ENCODE peak calls at places on chromosomes 12 and 14, in four cellular contexts. G is IMR-90, Y is K562, A is GM12878. Z is an unnamed sample.

GRCh38 chr12:128557231-128557630 is 266.5 kb downstream of the SLC15A4 start:
- DNase-seq in G (no peak), Y (no peak), A (no peak), Z (no peak)

GRCh38 chr12:21773263-21773741 is 1.2 kb downstream of the KCNJ8 start:
- DNase-seq in G (peak), Y (peak), A (no peak), Z (no peak)

GRCh38 chr12:57887631-57888406 is 41.3 kb upstream of the CTDSP2 start:
- DNase-seq in G (peak), Y (peak), A (no peak), Z (peak)

GRCh38 chr14:102146423-102146822 is 6.7 kb downstream of the WDR20 start:
- DNase-seq in G (no peak), Y (no peak), A (no peak), Z (no peak)

GRCh38 chr14:22650960-22651521 is 6.9 kb upstream of the OR6J1 start:
- DNase-seq in G (no peak), Y (no peak), A (peak), Z (no peak)

GRCh38 chr14:71988954-71989353 is 56.7 kb downstream of the RGS6 start:
- DNase-seq in G (no peak), Y (no peak), A (no peak), Z (no peak)

GRCh38 chr14:21025374-21026151 is 702 bp upstream of the NDRG2 start:
- DNase-seq in G (no peak), Y (peak), A (no peak), Z (no peak)

GRCh38 chr14:58701576-58701975 is 63.8 kb downstream of the DACT1 start:
- DNase-seq in G (no peak), Y (no peak), A (no peak), Z (no peak)

GRCh38 chr12:89305373-89305772 is 46.9 kb downstream of the DUSP6 start:
- DNase-seq in G (no peak), Y (no peak), A (no peak), Z (no peak)

GRCh38 chr14:105660816-105661531 is 134.6 kb downstream of the TMEM121 start:
- DNase-seq in G (no peak), Y (no peak), A (no peak), Z (no peak)

GRCh38 chr12:95959107-95959506 is 16.0 kb downstream of the AMDHD1 start:
- DNase-seq in G (peak), Y (no peak), A (no peak), Z (peak)

GRCh38 chr12:106415134-106415533 is 57.6 kb downstream of the POLR3B start:
- DNase-seq in G (peak), Y (no peak), A (no peak), Z (no peak)

GRCh38 chr12:16531623-16532022 is 74.3 kb downstream of the LMO3 start:
- DNase-seq in G (no peak), Y (no peak), A (no peak), Z (no peak)

GRCh38 chr12:100403446-100403845 is 46.6 kb downstream of the SLC17A8 start:
- DNase-seq in G (no peak), Y (no peak), A (no peak), Z (no peak)
- TF ChIP-seq FOS in G (no peak), Y (no peak), A (no peak), Z (peak)

GRCh38 chr12:4143909-4144308 is 129.7 kb upstream of the CCND2 start:
- DNase-seq in G (no peak), Y (peak), A (no peak), Z (no peak)
- TF ChIP-seq CTCF in G (no peak), Y (no peak), A (peak), Z (no peak)

GRCh38 chr14:67697006-67697405 is 1.4 kb upstream of the RDH11 start:
- DNase-seq in G (no peak), Y (no peak), A (no peak), Z (no peak)

GRCh38 chr14:67698179-67698578 is 2.6 kb upstream of the RDH11 start:
- DNase-seq in G (no peak), Y (no peak), A (no peak), Z (no peak)

GRCh38 chr14:67695394-67695949 is at the start of gene RDH11:
- DNase-seq in G (peak), Y (peak), A (peak), Z (peak)

GRCh38 chr14:67690011-67690410 is 5.6 kb downstream of the RDH11 start:
- DNase-seq in G (no peak), Y (no peak), A (no peak), Z (no peak)

DNA sequence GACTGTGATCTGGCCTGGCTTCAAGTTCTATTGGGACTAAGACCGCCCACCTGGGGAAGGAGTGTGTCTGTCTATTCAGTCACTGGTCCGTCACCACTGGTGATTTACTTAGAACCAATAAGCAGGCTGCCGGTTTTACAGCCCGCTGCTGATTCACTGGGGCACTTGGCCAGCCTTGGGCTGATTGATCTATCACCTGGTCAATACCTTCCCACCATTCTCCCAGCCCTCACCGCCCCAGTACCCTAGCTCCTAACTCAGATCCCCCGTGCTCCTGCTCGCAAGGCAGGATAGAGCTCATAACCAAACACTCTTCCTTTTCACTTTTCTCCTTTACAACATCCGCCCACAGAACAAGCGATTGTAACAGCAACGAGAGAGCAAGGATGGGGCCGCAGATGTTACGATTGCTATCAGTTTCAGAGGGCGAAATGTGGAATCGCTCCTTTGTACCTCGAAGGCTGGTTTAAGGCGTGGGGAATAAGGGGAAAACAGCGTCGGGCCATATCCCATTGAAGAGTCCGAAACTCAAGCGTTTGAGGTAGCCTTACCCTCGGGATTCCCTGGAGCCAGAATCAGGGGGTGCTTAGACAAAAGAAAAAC is 672 bp downstream of the RDH11 start:
- DNase-seq in G (peak), Y (peak), A (peak), Z (peak)
- TF ChIP-seq POLR2A in G (no peak), Y (peak), A (peak), Z (no peak)

GRCh38 chr14:33542338-33543290 is 408.3 kb downstream of the EGLN3 start:
- DNase-seq in G (no peak), Y (no peak), A (no peak), Z (peak)
- TF ChIP-seq FOS in G (no peak), Y (no peak), A (no peak), Z (no peak)

DNA sequence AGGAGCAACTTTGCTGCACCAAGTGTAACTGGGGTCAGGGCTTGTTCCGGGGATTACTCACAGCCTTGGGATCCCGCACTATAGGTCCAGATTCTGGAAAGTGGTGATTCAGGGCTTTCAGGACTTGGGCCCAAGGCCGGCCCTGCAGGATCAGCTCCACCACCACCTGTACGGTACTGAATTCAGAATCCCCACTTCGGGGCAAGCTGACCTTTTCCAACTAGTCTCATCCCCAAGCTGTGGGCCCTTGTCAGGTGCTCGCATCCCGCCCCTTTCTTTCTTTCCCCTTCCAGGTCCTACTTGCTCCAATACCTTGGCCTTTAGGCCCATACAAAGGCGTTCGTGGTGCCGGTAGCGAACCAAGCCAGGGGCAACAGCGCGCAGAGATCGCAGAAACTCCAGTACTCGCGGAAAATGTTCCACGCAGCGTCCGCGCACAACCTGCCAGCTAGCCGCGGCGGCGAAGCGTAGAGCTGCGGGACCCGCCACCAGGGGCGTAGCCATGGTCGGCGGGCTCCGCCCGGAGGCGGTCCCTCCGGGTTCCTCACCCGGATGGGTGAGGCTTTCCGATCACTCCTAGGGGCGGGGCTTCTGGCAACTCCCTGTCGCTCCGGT is 487 bp downstream of the TINF2 start:
- DNase-seq in G (peak), Y (peak), A (no peak), Z (no peak)
- TF ChIP-seq CTCF in G (peak), Y (peak), A (peak), Z (peak)

GRCh38 chr12:78863482-78864427 is 819 bp upstream of the SYT1 start:
- DNase-seq in G (peak), Y (no peak), A (no peak), Z (peak)
- TF ChIP-seq POLR2A in G (no peak), Y (no peak), A (no peak), Z (no peak)

GRCh38 chr14:103628684-103629502 is at the start of gene KLC1:
- DNase-seq in G (peak), Y (peak), A (no peak), Z (peak)

GRCh38 chr14:103628221-103628683 is 759 bp upstream of the KLC1 start:
- DNase-seq in G (peak), Y (peak), A (no peak), Z (peak)

GRCh38 chr14:103627073-103628025 is 1.7 kb upstream of the KLC1 start:
- DNase-seq in G (no peak), Y (no peak), A (no peak), Z (no peak)

GRCh38 chr14:103630364-103631108 is 1.5 kb downstream of the KLC1 start:
- DNase-seq in G (peak), Y (no peak), A (no peak), Z (peak)

DNA sequence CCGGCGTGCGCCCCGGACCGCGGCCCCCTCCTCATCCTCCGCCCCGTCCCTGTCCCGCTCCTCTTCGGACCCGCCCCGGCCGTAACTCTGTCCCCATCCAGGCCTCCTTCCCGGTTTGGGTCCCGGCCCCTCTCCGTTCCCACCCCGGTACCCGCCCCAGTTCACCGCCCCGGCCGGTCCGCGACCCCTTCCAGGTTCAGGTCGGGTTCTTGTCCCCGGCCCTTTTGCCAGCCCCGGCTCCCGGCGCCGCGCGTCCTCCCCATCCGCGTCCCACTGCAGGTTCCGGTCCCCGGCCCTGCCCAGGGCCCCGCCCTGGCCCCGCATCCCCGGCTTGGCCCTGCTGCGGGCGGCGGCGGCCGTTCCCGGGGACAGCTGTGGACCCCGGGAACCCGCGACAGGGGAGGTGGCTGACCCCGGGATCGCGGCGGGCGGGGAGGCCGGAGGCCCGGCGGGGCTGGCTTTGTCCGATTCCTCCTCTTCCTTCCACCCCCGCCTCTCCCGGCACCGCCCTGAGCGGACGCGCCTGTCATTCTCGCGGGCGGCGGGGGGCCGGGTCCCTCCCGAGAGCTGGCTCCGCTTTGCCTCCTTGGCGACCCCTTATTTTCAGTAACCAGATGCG is 601 bp downstream of the KLC1 start:
- DNase-seq in G (no peak), Y (no peak), A (no peak), Z (no peak)
- TF ChIP-seq FOS in G (no peak), Y (no peak), A (no peak), Z (no peak)